ENCODE peak calls at places on chromosome 20, in nine cellular contexts. O is spleen, Z is uterus, U is heart left ventricle, M is lower leg skin, Q is Peyer's patch, F is esophagus squamous epithelium, I is H54, S is IMR-90. H is an unnamed sample.

GRCh38 chr20:36873498-36874189 is 2.3 kb upstream of the TLDC2 start:
- DNase-seq in U (no peak), O (no peak), Q (no peak), S (no peak), I (no peak), F (no peak), Z (no peak), M (no peak), H (no peak)

GRCh38 chr20:58010666-58011065 is 217.8 kb downstream of the ANKRD60 start:
- DNase-seq in Q (no peak), O (peak; percentile 46), F (no peak), M (peak; percentile 81), I (no peak), S (no peak), Z (no peak), U (peak; percentile 14), H (no peak)

GRCh38 chr20:11403711-11404110 is 514.0 kb upstream of the BTBD3 start:
- DNase-seq in M (no peak), Q (no peak), I (no peak), U (no peak), O (no peak), S (no peak), Z (peak; percentile 61), F (no peak), H (no peak)

GRCh38 chr20:63309261-63310071 is 16.5 kb downstream of the COL20A1 start:
- DNase-seq in Z (peak; percentile 39), S (peak; percentile 24), Q (no peak), M (no peak), I (peak; percentile 74), F (no peak), U (peak; percentile 50), O (no peak), H (no peak)

GRCh38 chr20:25019381-25020155 is 27.0 kb upstream of the APMAP start:
- DNase-seq in Q (peak; percentile 4), U (peak; percentile 11), M (peak; percentile 81), F (no peak), Z (no peak), S (no peak), I (no peak), O (peak; percentile 35), H (no peak)

GRCh38 chr20:3509064-3509463 is 38.2 kb downstream of the ATRN start:
- DNase-seq in O (no peak), I (no peak), S (no peak), F (no peak), U (no peak), Q (no peak), M (no peak), Z (no peak), H (no peak)

GRCh38 chr20:32539063-32539816 is 45.9 kb downstream of the NOL4L start:
- DNase-seq in U (no peak), F (no peak), Q (no peak), I (no peak), S (no peak), M (no peak), O (no peak), Z (no peak), H (no peak)

GRCh38 chr20:35478804-35479472 is 23.5 kb downstream of the CEP250 start:
- DNase-seq in M (no peak), F (no peak), Q (no peak), I (no peak), O (peak; percentile 88), Z (no peak), S (no peak), U (no peak), H (peak; percentile 34)

GRCh38 chr20:49768204-49769124 is 44.2 kb upstream of the SLC9A8 start:
- DNase-seq in O (no peak), M (peak; percentile 89), I (peak; percentile 23), Z (peak; percentile 60), S (peak; percentile 70), Q (no peak), U (peak; percentile 34), F (no peak), H (no peak)

GRCh38 chr20:3068986-3069900 is 2.2 kb upstream of the OXT start:
- DNase-seq in S (peak; percentile 36), M (no peak), U (no peak), Q (no peak), F (no peak), I (peak; percentile 82), Z (no peak), O (peak; percentile 68), H (no peak)

DNA sequence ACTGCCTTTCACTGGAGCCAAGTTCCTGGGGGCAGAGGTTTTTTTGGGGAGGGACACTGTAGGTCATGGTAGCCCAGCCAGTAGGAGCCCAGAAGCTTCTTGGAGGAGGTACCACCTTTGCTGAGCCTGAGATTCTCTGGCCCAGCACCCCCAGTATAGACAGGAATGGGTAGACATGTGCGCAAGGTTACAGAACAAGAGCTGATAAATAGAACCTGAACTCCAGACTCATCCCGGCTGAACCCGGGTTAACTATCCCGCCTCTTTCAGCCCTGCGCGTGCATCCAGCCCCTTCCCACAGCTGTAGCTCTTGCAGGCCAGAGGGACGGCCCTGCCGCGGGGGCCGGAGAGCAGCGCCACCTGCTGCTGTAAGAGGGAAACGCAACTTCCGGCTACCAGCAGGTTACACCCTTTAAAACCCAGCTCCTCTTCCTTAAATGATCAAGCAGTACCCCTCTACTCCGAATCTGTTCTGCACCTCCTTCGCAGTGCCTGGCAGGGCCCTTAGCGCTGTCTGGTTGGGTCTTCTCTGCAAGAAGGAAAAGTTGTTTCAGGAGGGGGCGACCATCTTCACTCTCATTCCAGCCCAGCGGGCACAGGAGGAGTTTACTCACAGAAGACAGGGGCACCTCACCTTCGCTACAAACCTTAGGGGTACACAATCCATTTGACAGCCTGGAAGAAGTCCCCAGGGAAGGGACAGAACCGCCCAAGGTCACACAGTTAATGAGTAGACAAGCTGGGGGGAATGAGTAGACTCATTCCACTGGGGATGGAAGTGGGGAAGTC is 7.5 kb downstream of the SRXN1 start:
- DNase-seq in I (peak; percentile 92), Z (peak; percentile 59), Q (peak; percentile 85), F (no peak), U (peak; percentile 81), S (peak; percentile 57), O (peak; percentile 90), M (peak; percentile 93), H (peak; percentile 88)
- TF ChIP-seq POLR2A in I (no peak), Z (no peak), Q (no peak), F (no peak), U (no peak), S (no peak), O (no peak), M (no peak), H (no peak)

GRCh38 chr20:53916173-53916512 is 154.3 kb downstream of the BCAS1 start:
- DNase-seq in F (no peak), I (no peak), U (no peak), M (no peak), S (no peak), O (no peak), Q (no peak), Z (no peak), H (no peak)

GRCh38 chr20:53911301-53911700 is 159.1 kb downstream of the BCAS1 start:
- DNase-seq in M (peak; percentile 78), F (no peak), O (no peak), Z (no peak), U (no peak), Q (no peak), I (no peak), S (no peak), H (no peak)

GRCh38 chr20:53915459-53916172 is 154.8 kb downstream of the BCAS1 start:
- DNase-seq in O (peak; percentile 97), Z (peak; percentile 93), M (peak; percentile 99), I (peak; percentile 75), F (peak; percentile 72), S (peak; percentile 86), U (peak; percentile 94), Q (peak; percentile 97), H (no peak)

GRCh38 chr20:53914861-53915458 is 155.4 kb downstream of the BCAS1 start:
- DNase-seq in O (no peak), M (peak; percentile 37), U (no peak), F (no peak), I (no peak), S (no peak), Q (no peak), Z (no peak), H (no peak)

GRCh38 chr20:53914091-53914860 is 156.1 kb downstream of the BCAS1 start:
- DNase-seq in F (no peak), U (no peak), S (peak; percentile 64), I (no peak), M (peak; percentile 48), O (no peak), Q (no peak), Z (no peak), H (no peak)
- TF ChIP-seq POLR2A in F (no peak), U (no peak), S (no peak), I (no peak), M (no peak), O (no peak), Q (no peak), Z (no peak), H (no peak)

GRCh38 chr20:33719277-33719988 is 677 bp downstream of the PXMP4 start:
- DNase-seq in M (no peak), Q (no peak), I (no peak), O (no peak), Z (no peak), F (no peak), S (no peak), U (no peak), H (no peak)

GRCh38 chr20:33716498-33716897 is 3.6 kb downstream of the PXMP4 start:
- DNase-seq in U (no peak), Q (no peak), F (no peak), Z (no peak), M (no peak), S (no peak), O (no peak), I (no peak), H (no peak)

GRCh38 chr20:33724439-33725094 is 4.5 kb upstream of the PXMP4 start:
- DNase-seq in M (no peak), O (no peak), Q (no peak), S (no peak), Z (no peak), I (no peak), F (no peak), U (no peak), H (no peak)

GRCh38 chr20:33721391-33722140 is 1.5 kb upstream of the PXMP4 start:
- DNase-seq in Q (no peak), U (no peak), I (no peak), Z (no peak), M (no peak), F (no peak), S (no peak), O (no peak), H (no peak)

GRCh38 chr20:33719989-33720709 is at the start of gene PXMP4:
- DNase-seq in Q (peak; percentile 89), U (peak; percentile 92), Z (peak; percentile 93), O (peak; percentile 94), F (peak; percentile 69), S (peak; percentile 98), M (peak; percentile 96), I (peak; percentile 99), H (peak; percentile 95)
- TF ChIP-seq POLR2A in Q (peak; percentile 47), U (peak; percentile 40), Z (no peak), O (no peak), F (no peak), S (no peak), M (no peak), I (peak; percentile 83), H (peak; percentile 26)

DNA sequence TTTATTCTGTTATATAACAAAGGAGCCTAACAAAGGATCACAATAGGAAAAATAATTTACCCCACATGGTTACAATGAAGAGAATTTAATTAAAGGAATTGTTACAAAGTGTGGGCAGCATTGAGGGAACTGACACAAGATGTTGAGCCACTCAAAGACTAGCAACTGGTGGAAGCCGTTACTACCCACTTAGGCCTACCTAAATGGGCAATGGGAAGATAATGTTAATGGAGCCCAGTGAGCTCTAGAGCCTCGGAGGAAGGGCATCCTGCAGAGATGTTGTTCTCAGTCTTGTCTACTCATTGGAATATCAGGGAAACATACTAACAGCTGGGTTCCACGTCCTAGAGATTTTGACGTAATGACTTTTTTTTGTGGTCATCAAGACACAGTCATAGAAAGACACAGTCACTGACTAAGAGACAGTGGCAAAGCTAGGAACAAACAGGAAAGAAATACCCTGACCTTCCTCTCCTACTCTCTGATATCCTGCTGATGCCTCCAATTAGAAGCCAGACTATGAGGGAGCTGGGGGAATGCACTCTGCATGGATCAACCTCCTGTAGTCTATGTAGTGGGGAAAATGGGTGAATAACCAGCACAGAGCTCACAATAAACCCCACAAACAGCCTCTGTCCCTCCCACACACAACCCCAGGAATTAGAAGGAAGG is 523.8 kb upstream of the FLRT3 start:
- DNase-seq in M (no peak), Q (no peak), S (no peak), I (no peak), Z (no peak), F (no peak), U (no peak), O (no peak), H (no peak)
- TF ChIP-seq POLR2A in M (no peak), Q (no peak), S (no peak), I (no peak), Z (no peak), F (no peak), U (no peak), O (no peak), H (no peak)